ENCODE peak calls at places on chromosomes 5 and 9, in seven cellular contexts. U, N, X, D, L, V and F are unnamed samples.

GRCh38 chr9:79707589-79707988 is 135.8 kb downstream of the TLE4 start:
- DNase-seq in U (no peak), N (no peak), X (no peak), D (no peak), L (no peak), V (no peak), F (no peak)

GRCh38 chr9:129225815-129226214 is 47.8 kb upstream of the IER5L start:
- DNase-seq in U (peak; percentile 73), N (peak; percentile 74), X (peak; percentile 49), D (peak; percentile 74), L (peak; percentile 75), V (no peak), F (peak; percentile 99)

GRCh38 chr5:76513486-76513885 is 109.7 kb downstream of the F2RL2 start:
- DNase-seq in U (no peak), N (no peak), X (no peak), D (no peak), L (no peak), V (no peak), F (no peak)

GRCh38 chr9:106713206-106713605 is 149.8 kb upstream of the ZNF462 start:
- DNase-seq in U (no peak), N (no peak), X (no peak), D (no peak), L (no peak), V (no peak), F (no peak)

GRCh38 chr5:72377920-72378635 is 57.9 kb downstream of the PTCD2 start:
- DNase-seq in U (no peak), N (peak; percentile 87), X (no peak), D (no peak), L (no peak), V (peak; percentile 83), F (peak; percentile 74)

GRCh38 chr9:86354882-86355399 is 731 bp upstream of the TUT7 start:
- DNase-seq in U (no peak), N (no peak), X (peak; percentile 28), D (no peak), L (no peak), V (no peak), F (no peak)

GRCh38 chr5:81779125-81779934 is 28.4 kb upstream of the SSBP2 start:
- DNase-seq in U (peak; percentile 26), N (peak; percentile 87), X (no peak), D (peak; percentile 38), L (peak; percentile 67), V (peak; percentile 81), F (peak; percentile 59)

GRCh38 chr9:69865986-69866385 is 45.4 kb downstream of the CFAP95 start:
- DNase-seq in U (peak; percentile 80), N (no peak), X (no peak), D (no peak), L (no peak), V (no peak), F (no peak)

GRCh38 chr5:149584106-149584505 is 2.8 kb downstream of the ARHGEF37 start:
- DNase-seq in U (no peak), N (no peak), X (no peak), D (no peak), L (no peak), V (peak; percentile 4), F (no peak)

GRCh38 chr5:83957188-83957587 is 236.5 kb upstream of the HAPLN1 start:
- DNase-seq in U (peak; percentile 33), N (no peak), X (no peak), D (no peak), L (no peak), V (no peak), F (no peak)

GRCh38 chr9:128892223-128892892 is 10.4 kb downstream of the LRRC8A start:
- DNase-seq in U (peak; percentile 81), N (peak; percentile 98), X (peak; percentile 55), D (peak; percentile 95), L (peak; percentile 87), V (peak; percentile 98), F (peak; percentile 94)

GRCh38 chr9:27673626-27674025 is 100.3 kb upstream of the C9orf72 start:
- DNase-seq in U (no peak), N (no peak), X (no peak), D (no peak), L (no peak), V (no peak), F (no peak)

GRCh38 chr5:169116961-169117461 is 183.9 kb downstream of the SLIT3 start:
- DNase-seq in U (no peak), N (peak; percentile 85), X (no peak), D (no peak), L (no peak), V (peak; percentile 72), F (no peak)

GRCh38 chr9:13721481-13722235 is 442.2 kb upstream of the MPDZ start:
- DNase-seq in U (peak; percentile 75), N (no peak), X (no peak), D (no peak), L (no peak), V (no peak), F (peak; percentile 39)

GRCh38 chr5:126354012-126354856 is 69.0 kb upstream of the GRAMD2B start:
- DNase-seq in U (peak; percentile 98), N (no peak), X (peak; percentile 45), D (no peak), L (no peak), V (no peak), F (peak; percentile 85)

GRCh38 chr5:138455191-138455930 is 9.9 kb upstream of the EGR1 start:
- DNase-seq in U (no peak), N (no peak), X (no peak), D (no peak), L (no peak), V (no peak), F (no peak)

GRCh38 chr5:133531634-133532033 is 80.7 kb downstream of the FSTL4 start:
- DNase-seq in U (peak; percentile 17), N (no peak), X (no peak), D (no peak), L (no peak), V (no peak), F (no peak)

GRCh38 chr9:93680445-93681315 is 104.3 kb downstream of the PHF2 start:
- DNase-seq in U (no peak), N (peak; percentile 53), X (no peak), D (peak; percentile 12), L (no peak), V (peak; percentile 55), F (no peak)

GRCh38 chr5:61332891-61333350 is 863 bp downstream of the ZSWIM6 start:
- DNase-seq in U (peak; percentile 66), N (peak; percentile 81), X (peak; percentile 63), D (peak; percentile 56), L (no peak), V (peak; percentile 76), F (peak; percentile 60)

GRCh38 chr5:151092750-151093149 is 11.9 kb upstream of the TNIP1 start:
- DNase-seq in U (peak; percentile 86), N (no peak), X (no peak), D (no peak), L (no peak), V (no peak), F (peak; percentile 62)

GRCh38 chr5:175842947-175843793 is 28.2 kb upstream of the CPLX2 start:
- DNase-seq in U (peak; percentile 80), N (no peak), X (peak; percentile 98), D (no peak), L (no peak), V (no peak), F (peak; percentile 76)

DNA sequence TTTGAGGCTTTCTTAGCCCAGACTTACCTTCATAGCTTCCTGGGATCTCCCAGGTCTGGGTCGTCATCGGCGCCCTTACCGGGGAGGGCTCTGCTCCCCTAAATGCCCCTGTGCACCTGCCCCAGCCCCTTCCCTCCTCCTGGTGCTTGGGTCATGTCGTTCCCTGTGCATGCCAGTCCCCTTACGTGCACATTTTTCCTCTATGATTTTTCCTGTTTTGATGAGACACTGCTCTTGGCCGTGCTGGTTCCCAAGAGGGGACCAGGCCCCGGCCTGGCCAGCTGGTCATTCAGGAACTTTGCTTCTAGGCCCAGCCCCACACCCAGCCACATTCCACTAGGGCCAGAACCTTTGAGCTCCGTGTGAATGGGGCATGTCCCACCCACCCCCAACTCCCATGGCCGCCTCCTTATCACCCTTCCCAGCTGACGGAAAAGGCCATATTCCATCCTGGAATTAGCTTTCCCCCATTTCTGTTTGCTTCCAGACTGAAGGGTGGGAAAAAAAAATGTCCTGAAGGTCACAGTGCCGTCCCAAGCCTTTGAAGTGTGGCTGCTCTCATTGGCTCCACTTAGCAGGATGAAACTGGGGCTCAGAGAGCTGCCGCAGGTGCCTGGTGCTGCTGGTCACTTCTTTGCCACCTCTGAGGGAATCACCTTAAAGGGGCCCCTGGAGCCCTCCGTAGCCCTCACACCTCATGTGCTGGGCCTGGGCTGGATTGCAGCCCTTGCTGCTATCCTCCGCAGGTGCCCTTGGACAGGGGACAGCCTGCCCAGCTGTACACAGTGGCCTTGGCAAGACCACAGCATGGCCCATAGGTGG is 25.1 kb downstream of the ERGIC1 start:
- DNase-seq in U (peak; percentile 93), N (peak; percentile 91), X (peak; percentile 55), D (peak; percentile 70), L (peak; percentile 78), V (peak; percentile 96), F (peak; percentile 85)
- TF ChIP-seq CTCF in U (no peak), N (no peak), X (no peak), D (no peak), L (no peak), V (no peak), F (no peak)

GRCh38 chr9:87711857-87712800 is 13.8 kb upstream of the CTSL start:
- DNase-seq in U (peak; percentile 81), N (no peak), X (peak; percentile 24), D (no peak), L (no peak), V (no peak), F (peak; percentile 89)

GRCh38 chr9:87712801-87713277 is 13.1 kb upstream of the CTSL start:
- DNase-seq in U (no peak), N (no peak), X (no peak), D (no peak), L (no peak), V (no peak), F (no peak)

GRCh38 chr9:87714819-87715218 is 11.1 kb upstream of the CTSL start:
- DNase-seq in U (peak; percentile 90), N (no peak), X (peak; percentile 41), D (peak; percentile 78), L (no peak), V (no peak), F (peak; percentile 97)

GRCh38 chr9:87713990-87714335 is 12.0 kb upstream of the CTSL start:
- DNase-seq in U (no peak), N (no peak), X (no peak), D (no peak), L (no peak), V (no peak), F (no peak)

GRCh38 chr9:87713278-87713989 is 12.5 kb upstream of the CTSL start:
- DNase-seq in U (peak; percentile 99), N (peak; percentile 94), X (peak; percentile 89), D (peak; percentile 91), L (peak; percentile 70), V (peak; percentile 95), F (peak; percentile 99)
- H3K4me3 ChIP-seq in U (peak overlapping the region; percentile 3), N (peak overlapping the region; percentile 44), X (peak overlapping the region; percentile 24), D (no peak overlapping the region), L (no peak overlapping the region), V (no peak overlapping the region), F (peak overlapping the region; percentile 32)

DNA sequence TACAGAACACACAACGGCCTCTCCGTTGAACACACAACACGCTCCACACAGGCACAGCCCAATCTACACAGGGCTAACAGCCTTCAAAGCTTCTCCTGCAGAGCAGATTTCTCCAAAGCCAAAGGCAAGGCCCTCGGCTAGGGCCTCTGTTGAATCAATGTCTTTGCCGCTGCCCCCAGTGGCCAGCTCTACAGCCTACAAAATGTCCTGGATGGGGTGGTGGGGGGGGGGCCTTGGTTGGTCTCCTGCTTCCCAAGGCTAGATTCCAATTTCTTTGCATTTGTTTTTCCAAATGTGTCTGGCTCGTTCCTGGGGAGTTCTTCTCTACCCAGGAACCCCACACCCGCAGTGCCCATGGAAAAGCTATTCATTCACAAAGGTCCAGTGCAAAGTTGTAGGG is 167.2 kb downstream of the PAX5 start:
- DNase-seq in U (no peak), N (no peak), X (peak; percentile 40), D (no peak), L (no peak), V (no peak), F (no peak)
- TF ChIP-seq CTCF in U (no peak), N (no peak), X (no peak), D (no peak), L (no peak), V (no peak), F (no peak)

GRCh38 chr5:55634204-55634785 is 77.8 kb downstream of the SLC38A9 start:
- DNase-seq in U (peak; percentile 15), N (no peak), X (no peak), D (peak; percentile 32), L (no peak), V (no peak), F (no peak)
- H3K4me3 ChIP-seq in U (no peak overlapping the region), N (no peak overlapping the region), X (no peak overlapping the region), D (no peak overlapping the region), L (no peak overlapping the region), V (no peak overlapping the region), F (no peak overlapping the region)